ENCODE peak calls at places on chromosomes 6 and 20, in eight cellular contexts. D, L, N, S, V, C, Q and X are unnamed samples.

GRCh38 chr20:56003966-56004365 is 1.4 kb downstream of the CBLN4 start:
- DNase-seq in D (no peak), L (no peak), N (no peak), S (peak; percentile 81), V (no peak), C (peak; percentile 71), Q (no peak), X (peak; percentile 24)

GRCh38 chr6:33688006-33688405 is 23.5 kb downstream of the UQCC2 start:
- DNase-seq in D (no peak), L (no peak), N (no peak), S (peak; percentile 15), V (no peak), C (no peak), Q (no peak), X (peak; percentile 60)

GRCh38 chr6:4346659-4347333 is 211.4 kb upstream of the ECI2 start:
- DNase-seq in D (peak; percentile 81), L (no peak), N (no peak), S (no peak), V (no peak), C (no peak), Q (no peak), X (no peak)

GRCh38 chr6:89566930-89567634 is 71.5 kb downstream of the LYRM2 start:
- DNase-seq in D (no peak), L (peak; percentile 8), N (no peak), S (no peak), V (no peak), C (no peak), Q (no peak), X (no peak)

GRCh38 chr6:26031151-26031594 is 56.1 kb upstream of the HFE start:
- DNase-seq in D (no peak), L (no peak), N (no peak), S (no peak), V (peak; percentile 23), C (no peak), Q (peak; percentile 61), X (no peak)

GRCh38 chr6:36989264-36989663 is 3.3 kb upstream of the MTCH1 start:
- DNase-seq in D (no peak), L (no peak), N (no peak), S (no peak), V (no peak), C (no peak), Q (no peak), X (no peak)

GRCh38 chr6:43436577-43437282 is 9.4 kb downstream of the ABCC10 start:
- DNase-seq in D (no peak), L (peak; percentile 64), N (peak; percentile 85), S (no peak), V (peak; percentile 89), C (no peak), Q (peak; percentile 68), X (no peak)

GRCh38 chr20:32040142-32040953 is 11.7 kb upstream of the HCK start:
- DNase-seq in D (peak; percentile 70), L (no peak), N (no peak), S (no peak), V (peak; percentile 93), C (no peak), Q (no peak), X (peak; percentile 59)

GRCh38 chr6:39791311-39791710 is 865 bp upstream of the DAAM2 start:
- DNase-seq in D (no peak), L (peak; percentile 5), N (no peak), S (peak; percentile 37), V (no peak), C (no peak), Q (no peak), X (peak; percentile 57)

GRCh38 chr6:160013987-160014868 is 45.3 kb downstream of the IGF2R start:
- DNase-seq in D (no peak), L (no peak), N (no peak), S (no peak), V (no peak), C (no peak), Q (peak; percentile 4), X (no peak)

GRCh38 chr20:41411458-41411857 is 44.8 kb upstream of the EMILIN3 start:
- DNase-seq in D (no peak), L (peak; percentile 10), N (no peak), S (no peak), V (peak; percentile 39), C (no peak), Q (peak; percentile 13), X (no peak)

GRCh38 chr6:3351105-3351676 is 92.4 kb downstream of the PSMG4 start:
- DNase-seq in D (no peak), L (peak; percentile 52), N (no peak), S (no peak), V (no peak), C (no peak), Q (no peak), X (no peak)

GRCh38 chr20:44423480-44423879 is 52.2 kb upstream of the TTPAL start:
- DNase-seq in D (no peak), L (no peak), N (no peak), S (no peak), V (peak; percentile 10), C (no peak), Q (no peak), X (peak; percentile 40)

GRCh38 chr6:21587182-21587924 is 6.2 kb upstream of the SOX4 start:
- DNase-seq in D (peak; percentile 64), L (peak; percentile 66), N (peak; percentile 66), S (peak; percentile 80), V (peak; percentile 54), C (no peak), Q (peak; percentile 76), X (peak; percentile 82)

GRCh38 chr20:31560900-31561598 is 44.0 kb upstream of the ID1 start:
- DNase-seq in D (no peak), L (peak; percentile 98), N (peak; percentile 85), S (no peak), V (peak; percentile 96), C (no peak), Q (peak; percentile 83), X (no peak)

GRCh38 chr6:72865467-72865866 is 243.6 kb downstream of the KCNQ5 start:
- DNase-seq in D (no peak), L (peak; percentile 31), N (no peak), S (no peak), V (peak; percentile 47), C (no peak), Q (no peak), X (no peak)

GRCh38 chr20:24738981-24739633 is 210.0 kb upstream of the CST7 start:
- DNase-seq in D (no peak), L (no peak), N (no peak), S (no peak), V (no peak), C (no peak), Q (no peak), X (no peak)

GRCh38 chr20:57205625-57206219 is 60.7 kb downstream of the BMP7 start:
- DNase-seq in D (no peak), L (peak; percentile 91), N (peak; percentile 35), S (no peak), V (peak; percentile 89), C (no peak), Q (peak; percentile 68), X (no peak)

DNA sequence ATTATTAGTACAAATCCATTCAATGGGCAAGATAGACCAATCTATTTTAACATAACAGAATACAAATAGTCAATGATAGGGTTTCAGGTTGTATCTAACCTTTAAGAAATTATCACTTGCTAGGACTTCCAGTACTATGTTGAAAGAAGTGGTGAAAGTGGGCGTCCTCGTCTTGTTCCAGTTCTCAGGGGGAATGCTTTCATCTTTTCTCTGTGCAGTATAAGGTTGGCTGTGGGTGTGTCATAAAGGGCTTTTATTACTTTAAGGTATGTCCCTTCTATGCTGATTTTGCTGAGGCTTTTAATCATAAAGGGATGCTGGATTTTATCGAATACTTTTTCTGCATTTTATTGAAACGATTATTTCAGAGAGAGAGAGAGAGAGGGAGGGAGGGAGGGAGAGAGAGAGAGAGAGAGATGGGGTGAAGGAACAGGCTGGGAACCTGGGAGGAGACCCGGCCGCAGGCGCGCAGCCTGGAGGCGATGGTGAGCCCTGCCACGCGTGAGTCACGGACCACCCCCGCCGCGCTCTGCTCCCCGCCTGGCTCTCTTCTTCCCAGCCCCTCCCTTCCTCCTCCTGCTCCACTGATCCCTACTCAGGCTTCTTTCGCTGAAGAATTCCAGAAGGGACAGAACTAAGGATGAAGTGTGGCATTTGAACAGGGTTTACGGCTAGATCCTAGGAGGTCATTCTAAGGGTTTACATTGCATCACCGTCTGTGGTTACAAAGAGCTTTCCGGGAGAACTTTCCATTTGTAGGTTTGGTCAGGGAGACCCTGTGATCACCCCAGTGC is 45.5 kb upstream of the HLA-E start:
- DNase-seq in D (no peak), L (peak; percentile 8), N (no peak), S (no peak), V (peak; percentile 27), C (no peak), Q (no peak), X (peak; percentile 62)
- H3K27me3 ChIP-seq in D (peaks cover 37% of the 10 kb centered on the region), L (peaks cover 82% of the 10 kb centered on the region), N (peaks cover 95% of the 10 kb centered on the region), S (peaks cover 61% of the 10 kb centered on the region), V (peaks cover 36% of the 10 kb centered on the region), C (peaks cover 14% of the 10 kb centered on the region), Q (peaks cover 83% of the 10 kb centered on the region), X (peaks cover 35% of the 10 kb centered on the region)

DNA sequence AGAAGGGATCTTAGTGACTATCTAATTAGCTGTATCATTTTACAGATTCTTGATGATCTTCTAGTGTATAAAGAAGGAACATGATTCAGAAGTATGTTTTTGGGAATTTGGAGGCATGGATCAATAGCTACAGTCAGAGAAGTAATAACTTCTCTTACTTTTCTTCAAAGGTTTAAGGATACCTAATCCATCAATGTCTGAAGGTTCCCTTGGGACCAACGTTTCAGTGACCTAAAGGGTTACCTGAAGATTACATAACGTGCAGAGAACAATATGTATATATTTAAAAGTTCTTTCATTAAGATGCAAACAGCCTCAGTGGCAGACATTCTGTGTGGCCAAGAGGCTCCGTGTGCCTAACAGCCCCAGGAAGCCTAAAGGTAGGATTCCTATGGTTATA is 3.2 kb downstream of the HDAC2 start:
- DNase-seq in D (no peak), L (no peak), N (no peak), S (no peak), V (no peak), C (no peak), Q (no peak), X (peak; percentile 12)
- H3K4me3 ChIP-seq in D (no peak overlapping the region), L (no peak overlapping the region), N (no peak overlapping the region), S (no peak overlapping the region), V (no peak overlapping the region), C (no peak overlapping the region), Q (no peak overlapping the region), X (no peak overlapping the region)

DNA sequence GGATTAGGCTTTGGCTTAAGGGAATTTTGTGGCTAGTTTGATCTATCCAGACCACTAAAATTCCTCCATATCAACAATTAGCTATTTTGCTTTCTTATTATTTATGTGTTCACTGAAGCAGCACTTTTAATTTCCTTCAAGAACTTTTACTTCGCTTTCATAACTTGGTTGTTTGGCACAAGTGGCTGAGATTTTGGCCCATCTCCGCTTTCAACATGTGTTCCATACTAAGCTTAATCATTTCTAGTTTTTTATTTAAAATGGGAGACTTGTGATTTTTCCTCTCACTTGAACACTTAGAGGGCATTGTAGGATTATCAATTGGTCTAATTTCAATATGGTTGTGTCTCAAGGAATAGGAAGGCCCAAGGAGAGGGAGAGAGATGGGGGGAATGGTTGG is 102.4 kb upstream of the HSF2 start:
- DNase-seq in D (no peak), L (no peak), N (no peak), S (no peak), V (no peak), C (no peak), Q (no peak), X (no peak)
- H3K36me3 ChIP-seq in D (no peaks in the 10 kb centered on the region), L (no peaks in the 10 kb centered on the region), N (no peaks in the 10 kb centered on the region), S (no peaks in the 10 kb centered on the region), V (no peaks in the 10 kb centered on the region), C (no peaks in the 10 kb centered on the region), Q (no peaks in the 10 kb centered on the region), X (no peaks in the 10 kb centered on the region)

GRCh38 chr6:166167801-166168615 is at the start of gene TBXT:
- DNase-seq in D (no peak), L (no peak), N (no peak), S (no peak), V (no peak), C (no peak), Q (no peak), X (peak; percentile 96)
- H3K27me3 ChIP-seq in D (peaks cover 70% of the 10 kb centered on the region), L (peaks cover 76% of the 10 kb centered on the region), N (peaks cover 74% of the 10 kb centered on the region), S (peaks cover 68% of the 10 kb centered on the region), V (peaks cover 33% of the 10 kb centered on the region), C (peaks cover 36% of the 10 kb centered on the region), Q (peaks cover 74% of the 10 kb centered on the region), X (peaks cover 95% of the 10 kb centered on the region)